ENCODE peak calls at places on chromosome 9, in seven cellular contexts. One of them, this sample, is unnamed.

GRCh38 chr9:104247899-104248460 is 153.9 kb downstream of the SMC2 start:
- DNase-seq in mesothelial cell of epicardium: no peak
- DNase-seq in stimulated activated CD8-positive, alpha-beta memory T cell treated with anti-CD3 and anti-CD28 coated beads, Interleukin-7, amount 100 ng/mL, for 24 hours: no peak
- DNase-seq in GM04504: no peak
- DNase-seq in HTR-8/SVneo: no peak
- DNase-seq in activated CD4-positive, alpha-beta T cell treated with anti-CD3 and anti-CD28 coated beads for 1 hour: no peak
- DNase-seq in transverse colon: no peak
- DNase-seq in this sample: no peak

GRCh38 chr9:136711751-136712689 is at the start of gene DIPK1B:
- DNase-seq in mesothelial cell of epicardium: peak; percentile 69
- DNase-seq in stimulated activated CD8-positive, alpha-beta memory T cell treated with anti-CD3 and anti-CD28 coated beads, Interleukin-7, amount 100 ng/mL, for 24 hours: no peak
- DNase-seq in GM04504: no peak
- DNase-seq in HTR-8/SVneo: no peak
- DNase-seq in activated CD4-positive, alpha-beta T cell treated with anti-CD3 and anti-CD28 coated beads for 1 hour: no peak
- DNase-seq in transverse colon: no peak
- DNase-seq in this sample: peak; percentile 26

GRCh38 chr9:97276310-97276852 is 31.1 kb upstream of the CCDC180 start:
- DNase-seq in mesothelial cell of epicardium: no peak
- DNase-seq in stimulated activated CD8-positive, alpha-beta memory T cell treated with anti-CD3 and anti-CD28 coated beads, Interleukin-7, amount 100 ng/mL, for 24 hours: no peak
- DNase-seq in GM04504: no peak
- DNase-seq in HTR-8/SVneo: no peak
- DNase-seq in activated CD4-positive, alpha-beta T cell treated with anti-CD3 and anti-CD28 coated beads for 1 hour: no peak
- DNase-seq in transverse colon: no peak
- DNase-seq in this sample: no peak

GRCh38 chr9:20044686-20045085 is 255.8 kb upstream of the SLC24A2 start:
- DNase-seq in mesothelial cell of epicardium: no peak
- DNase-seq in stimulated activated CD8-positive, alpha-beta memory T cell treated with anti-CD3 and anti-CD28 coated beads, Interleukin-7, amount 100 ng/mL, for 24 hours: no peak
- DNase-seq in GM04504: no peak
- DNase-seq in HTR-8/SVneo: no peak
- DNase-seq in activated CD4-positive, alpha-beta T cell treated with anti-CD3 and anti-CD28 coated beads for 1 hour: no peak
- DNase-seq in transverse colon: no peak
- DNase-seq in this sample: no peak

GRCh38 chr9:124708070-124708469 is 63.0 kb downstream of the NR6A1 start:
- DNase-seq in mesothelial cell of epicardium: no peak
- DNase-seq in stimulated activated CD8-positive, alpha-beta memory T cell treated with anti-CD3 and anti-CD28 coated beads, Interleukin-7, amount 100 ng/mL, for 24 hours: no peak
- DNase-seq in GM04504: no peak
- DNase-seq in HTR-8/SVneo: no peak
- DNase-seq in activated CD4-positive, alpha-beta T cell treated with anti-CD3 and anti-CD28 coated beads for 1 hour: no peak
- DNase-seq in transverse colon: peak; percentile 65
- DNase-seq in this sample: no peak

GRCh38 chr9:64061013-64061627 is 1223.9 kb downstream of the FOXD4L5 start:
- DNase-seq in mesothelial cell of epicardium: no peak
- DNase-seq in stimulated activated CD8-positive, alpha-beta memory T cell treated with anti-CD3 and anti-CD28 coated beads, Interleukin-7, amount 100 ng/mL, for 24 hours: no peak
- DNase-seq in GM04504: no peak
- DNase-seq in HTR-8/SVneo: no peak
- DNase-seq in activated CD4-positive, alpha-beta T cell treated with anti-CD3 and anti-CD28 coated beads for 1 hour: no peak
- DNase-seq in transverse colon: no peak
- DNase-seq in this sample: no peak

GRCh38 chr9:137453643-137454081 is 5.5 kb downstream of the NSMF start:
- DNase-seq in mesothelial cell of epicardium: peak; percentile 79
- DNase-seq in stimulated activated CD8-positive, alpha-beta memory T cell treated with anti-CD3 and anti-CD28 coated beads, Interleukin-7, amount 100 ng/mL, for 24 hours: no peak
- DNase-seq in GM04504: no peak
- DNase-seq in HTR-8/SVneo: peak; percentile 29
- DNase-seq in activated CD4-positive, alpha-beta T cell treated with anti-CD3 and anti-CD28 coated beads for 1 hour: peak; percentile 58
- DNase-seq in transverse colon: peak; percentile 85
- DNase-seq in this sample: peak; percentile 56

GRCh38 chr9:8338742-8339425 is 539.3 kb upstream of the DMAC1 start:
- DNase-seq in mesothelial cell of epicardium: no peak
- DNase-seq in stimulated activated CD8-positive, alpha-beta memory T cell treated with anti-CD3 and anti-CD28 coated beads, Interleukin-7, amount 100 ng/mL, for 24 hours: no peak
- DNase-seq in GM04504: no peak
- DNase-seq in HTR-8/SVneo: no peak
- DNase-seq in activated CD4-positive, alpha-beta T cell treated with anti-CD3 and anti-CD28 coated beads for 1 hour: no peak
- DNase-seq in transverse colon: no peak
- DNase-seq in this sample: no peak

GRCh38 chr9:71767421-71768321 is 642 bp downstream of the CEMIP2 start:
- DNase-seq in mesothelial cell of epicardium: peak; percentile 48
- DNase-seq in stimulated activated CD8-positive, alpha-beta memory T cell treated with anti-CD3 and anti-CD28 coated beads, Interleukin-7, amount 100 ng/mL, for 24 hours: no peak
- DNase-seq in GM04504: no peak
- DNase-seq in HTR-8/SVneo: no peak
- DNase-seq in activated CD4-positive, alpha-beta T cell treated with anti-CD3 and anti-CD28 coated beads for 1 hour: no peak
- DNase-seq in transverse colon: peak; percentile 47
- DNase-seq in this sample: peak; percentile 66

GRCh38 chr9:16329699-16330113 is 540.8 kb downstream of the BNC2 start:
- DNase-seq in mesothelial cell of epicardium: no peak
- DNase-seq in stimulated activated CD8-positive, alpha-beta memory T cell treated with anti-CD3 and anti-CD28 coated beads, Interleukin-7, amount 100 ng/mL, for 24 hours: no peak
- DNase-seq in GM04504: no peak
- DNase-seq in HTR-8/SVneo: no peak
- DNase-seq in activated CD4-positive, alpha-beta T cell treated with anti-CD3 and anti-CD28 coated beads for 1 hour: no peak
- DNase-seq in transverse colon: peak; percentile 16
- DNase-seq in this sample: peak; percentile 88

GRCh38 chr9:126157409-126157808 is 169.2 kb upstream of the MVB12B start:
- DNase-seq in mesothelial cell of epicardium: no peak
- DNase-seq in stimulated activated CD8-positive, alpha-beta memory T cell treated with anti-CD3 and anti-CD28 coated beads, Interleukin-7, amount 100 ng/mL, for 24 hours: no peak
- DNase-seq in GM04504: no peak
- DNase-seq in HTR-8/SVneo: no peak
- DNase-seq in activated CD4-positive, alpha-beta T cell treated with anti-CD3 and anti-CD28 coated beads for 1 hour: no peak
- DNase-seq in transverse colon: no peak
- DNase-seq in this sample: peak; percentile 37

GRCh38 chr9:110133608-110134214 is 74.2 kb downstream of the C9orf152 start:
- DNase-seq in mesothelial cell of epicardium: no peak
- DNase-seq in stimulated activated CD8-positive, alpha-beta memory T cell treated with anti-CD3 and anti-CD28 coated beads, Interleukin-7, amount 100 ng/mL, for 24 hours: no peak
- DNase-seq in GM04504: no peak
- DNase-seq in HTR-8/SVneo: no peak
- DNase-seq in activated CD4-positive, alpha-beta T cell treated with anti-CD3 and anti-CD28 coated beads for 1 hour: no peak
- DNase-seq in transverse colon: no peak
- DNase-seq in this sample: no peak

GRCh38 chr9:83062653-83063527 is at the start of gene RASEF:
- DNase-seq in mesothelial cell of epicardium: peak; percentile 70
- DNase-seq in stimulated activated CD8-positive, alpha-beta memory T cell treated with anti-CD3 and anti-CD28 coated beads, Interleukin-7, amount 100 ng/mL, for 24 hours: no peak
- DNase-seq in GM04504: no peak
- DNase-seq in HTR-8/SVneo: peak; percentile 39
- DNase-seq in activated CD4-positive, alpha-beta T cell treated with anti-CD3 and anti-CD28 coated beads for 1 hour: no peak
- DNase-seq in transverse colon: peak; percentile 85
- DNase-seq in this sample: peak; percentile 71

GRCh38 chr9:72675586-72675985 is 154.2 kb downstream of the TMC1 start:
- DNase-seq in mesothelial cell of epicardium: no peak
- DNase-seq in stimulated activated CD8-positive, alpha-beta memory T cell treated with anti-CD3 and anti-CD28 coated beads, Interleukin-7, amount 100 ng/mL, for 24 hours: no peak
- DNase-seq in GM04504: peak; percentile 23
- DNase-seq in HTR-8/SVneo: no peak
- DNase-seq in activated CD4-positive, alpha-beta T cell treated with anti-CD3 and anti-CD28 coated beads for 1 hour: no peak
- DNase-seq in transverse colon: no peak
- DNase-seq in this sample: no peak

GRCh38 chr9:35748858-35749514 is at the start of the genes GBA2 and RGP1:
- DNase-seq in mesothelial cell of epicardium: peak; percentile 76
- DNase-seq in stimulated activated CD8-positive, alpha-beta memory T cell treated with anti-CD3 and anti-CD28 coated beads, Interleukin-7, amount 100 ng/mL, for 24 hours: no peak
- DNase-seq in GM04504: no peak
- DNase-seq in HTR-8/SVneo: peak; percentile 55
- DNase-seq in activated CD4-positive, alpha-beta T cell treated with anti-CD3 and anti-CD28 coated beads for 1 hour: peak; percentile 40
- DNase-seq in transverse colon: peak; percentile 91
- DNase-seq in this sample: peak; percentile 74

GRCh38 chr9:73775757-73776156 is 624.1 kb downstream of the ANXA1 start:
- DNase-seq in mesothelial cell of epicardium: no peak
- DNase-seq in stimulated activated CD8-positive, alpha-beta memory T cell treated with anti-CD3 and anti-CD28 coated beads, Interleukin-7, amount 100 ng/mL, for 24 hours: no peak
- DNase-seq in GM04504: no peak
- DNase-seq in HTR-8/SVneo: no peak
- DNase-seq in activated CD4-positive, alpha-beta T cell treated with anti-CD3 and anti-CD28 coated beads for 1 hour: no peak
- DNase-seq in transverse colon: no peak
- DNase-seq in this sample: no peak

GRCh38 chr9:91207889-91208651 is 153.6 kb downstream of the AUH start:
- DNase-seq in mesothelial cell of epicardium: no peak
- DNase-seq in stimulated activated CD8-positive, alpha-beta memory T cell treated with anti-CD3 and anti-CD28 coated beads, Interleukin-7, amount 100 ng/mL, for 24 hours: no peak
- DNase-seq in GM04504: no peak
- DNase-seq in HTR-8/SVneo: no peak
- DNase-seq in activated CD4-positive, alpha-beta T cell treated with anti-CD3 and anti-CD28 coated beads for 1 hour: no peak
- DNase-seq in transverse colon: no peak
- DNase-seq in this sample: no peak

GRCh38 chr9:85741112-85741874 is 461 bp downstream of the AGTPBP1 start:
- DNase-seq in mesothelial cell of epicardium: peak; percentile 55
- DNase-seq in stimulated activated CD8-positive, alpha-beta memory T cell treated with anti-CD3 and anti-CD28 coated beads, Interleukin-7, amount 100 ng/mL, for 24 hours: peak; percentile 35
- DNase-seq in GM04504: peak; percentile 2
- DNase-seq in HTR-8/SVneo: no peak
- DNase-seq in activated CD4-positive, alpha-beta T cell treated with anti-CD3 and anti-CD28 coated beads for 1 hour: peak; percentile 37
- DNase-seq in transverse colon: peak; percentile 48
- DNase-seq in this sample: no peak

GRCh38 chr9:76374702-76375543 is 19.3 kb downstream of the RFK start:
- DNase-seq in mesothelial cell of epicardium: no peak
- DNase-seq in stimulated activated CD8-positive, alpha-beta memory T cell treated with anti-CD3 and anti-CD28 coated beads, Interleukin-7, amount 100 ng/mL, for 24 hours: no peak
- DNase-seq in GM04504: peak; percentile 87
- DNase-seq in HTR-8/SVneo: peak; percentile 86
- DNase-seq in activated CD4-positive, alpha-beta T cell treated with anti-CD3 and anti-CD28 coated beads for 1 hour: no peak
- DNase-seq in transverse colon: peak; percentile 92
- DNase-seq in this sample: peak; percentile 74

GRCh38 chr9:136693135-136693489 is 5.9 kb upstream of the AGPAT2 start:
- DNase-seq in mesothelial cell of epicardium: no peak
- DNase-seq in stimulated activated CD8-positive, alpha-beta memory T cell treated with anti-CD3 and anti-CD28 coated beads, Interleukin-7, amount 100 ng/mL, for 24 hours: no peak
- DNase-seq in GM04504: no peak
- DNase-seq in HTR-8/SVneo: no peak
- DNase-seq in activated CD4-positive, alpha-beta T cell treated with anti-CD3 and anti-CD28 coated beads for 1 hour: no peak
- DNase-seq in transverse colon: no peak
- DNase-seq in this sample: no peak

GRCh38 chr9:128339761-128340690 is at the start of gene SLC27A4:
- DNase-seq in mesothelial cell of epicardium: peak; percentile 81
- DNase-seq in stimulated activated CD8-positive, alpha-beta memory T cell treated with anti-CD3 and anti-CD28 coated beads, Interleukin-7, amount 100 ng/mL, for 24 hours: peak; percentile 45
- DNase-seq in GM04504: no peak
- DNase-seq in HTR-8/SVneo: peak; percentile 69
- DNase-seq in activated CD4-positive, alpha-beta T cell treated with anti-CD3 and anti-CD28 coated beads for 1 hour: peak; percentile 76
- DNase-seq in transverse colon: peak; percentile 89
- DNase-seq in this sample: peak; percentile 78

GRCh38 chr9:131663288-131663687 is 76.6 kb downstream of the RAPGEF1 start:
- DNase-seq in mesothelial cell of epicardium: no peak
- DNase-seq in stimulated activated CD8-positive, alpha-beta memory T cell treated with anti-CD3 and anti-CD28 coated beads, Interleukin-7, amount 100 ng/mL, for 24 hours: no peak
- DNase-seq in GM04504: no peak
- DNase-seq in HTR-8/SVneo: no peak
- DNase-seq in activated CD4-positive, alpha-beta T cell treated with anti-CD3 and anti-CD28 coated beads for 1 hour: no peak
- DNase-seq in transverse colon: no peak
- DNase-seq in this sample: no peak

GRCh38 chr9:127142931-127143464 is 20.6 kb upstream of the ANGPTL2 start:
- DNase-seq in mesothelial cell of epicardium: no peak
- DNase-seq in stimulated activated CD8-positive, alpha-beta memory T cell treated with anti-CD3 and anti-CD28 coated beads, Interleukin-7, amount 100 ng/mL, for 24 hours: no peak
- DNase-seq in GM04504: no peak
- DNase-seq in HTR-8/SVneo: no peak
- DNase-seq in activated CD4-positive, alpha-beta T cell treated with anti-CD3 and anti-CD28 coated beads for 1 hour: no peak
- DNase-seq in transverse colon: no peak
- DNase-seq in this sample: no peak

GRCh38 chr9:121107881-121108280 is 33.1 kb downstream of the CNTRL start:
- DNase-seq in mesothelial cell of epicardium: no peak
- DNase-seq in stimulated activated CD8-positive, alpha-beta memory T cell treated with anti-CD3 and anti-CD28 coated beads, Interleukin-7, amount 100 ng/mL, for 24 hours: no peak
- DNase-seq in GM04504: no peak
- DNase-seq in HTR-8/SVneo: no peak
- DNase-seq in activated CD4-positive, alpha-beta T cell treated with anti-CD3 and anti-CD28 coated beads for 1 hour: no peak
- DNase-seq in transverse colon: no peak
- DNase-seq in this sample: no peak

GRCh38 chr9:131884222-131884621 is 144.3 kb upstream of the RAPGEF1 start:
- DNase-seq in mesothelial cell of epicardium: no peak
- DNase-seq in stimulated activated CD8-positive, alpha-beta memory T cell treated with anti-CD3 and anti-CD28 coated beads, Interleukin-7, amount 100 ng/mL, for 24 hours: no peak
- DNase-seq in GM04504: no peak
- DNase-seq in HTR-8/SVneo: no peak
- DNase-seq in activated CD4-positive, alpha-beta T cell treated with anti-CD3 and anti-CD28 coated beads for 1 hour: no peak
- DNase-seq in transverse colon: no peak
- DNase-seq in this sample: no peak

GRCh38 chr9:107276966-107277710 is 5.9 kb upstream of the RAD23B start:
- DNase-seq in mesothelial cell of epicardium: no peak
- DNase-seq in stimulated activated CD8-positive, alpha-beta memory T cell treated with anti-CD3 and anti-CD28 coated beads, Interleukin-7, amount 100 ng/mL, for 24 hours: no peak
- DNase-seq in GM04504: no peak
- DNase-seq in HTR-8/SVneo: no peak
- DNase-seq in activated CD4-positive, alpha-beta T cell treated with anti-CD3 and anti-CD28 coated beads for 1 hour: no peak
- DNase-seq in transverse colon: no peak
- DNase-seq in this sample: no peak

GRCh38 chr9:86948153-86948929 is 1.0 kb upstream of the GAS1 start:
- DNase-seq in mesothelial cell of epicardium: peak; percentile 82
- DNase-seq in stimulated activated CD8-positive, alpha-beta memory T cell treated with anti-CD3 and anti-CD28 coated beads, Interleukin-7, amount 100 ng/mL, for 24 hours: peak; percentile 53
- DNase-seq in GM04504: peak; percentile 59
- DNase-seq in HTR-8/SVneo: peak; percentile 55
- DNase-seq in activated CD4-positive, alpha-beta T cell treated with anti-CD3 and anti-CD28 coated beads for 1 hour: peak; percentile 60
- DNase-seq in transverse colon: peak; percentile 75
- DNase-seq in this sample: peak; percentile 91

GRCh38 chr9:89730715-89731114 is 125.9 kb downstream of the GADD45G start:
- DNase-seq in mesothelial cell of epicardium: no peak
- DNase-seq in stimulated activated CD8-positive, alpha-beta memory T cell treated with anti-CD3 and anti-CD28 coated beads, Interleukin-7, amount 100 ng/mL, for 24 hours: no peak
- DNase-seq in GM04504: no peak
- DNase-seq in HTR-8/SVneo: no peak
- DNase-seq in activated CD4-positive, alpha-beta T cell treated with anti-CD3 and anti-CD28 coated beads for 1 hour: no peak
- DNase-seq in transverse colon: no peak
- DNase-seq in this sample: peak; percentile 72

GRCh38 chr9:118962426-118962825 is 406.8 kb downstream of the BRINP1 start:
- DNase-seq in mesothelial cell of epicardium: no peak
- DNase-seq in stimulated activated CD8-positive, alpha-beta memory T cell treated with anti-CD3 and anti-CD28 coated beads, Interleukin-7, amount 100 ng/mL, for 24 hours: no peak
- DNase-seq in GM04504: peak; percentile 10
- DNase-seq in HTR-8/SVneo: no peak
- DNase-seq in activated CD4-positive, alpha-beta T cell treated with anti-CD3 and anti-CD28 coated beads for 1 hour: no peak
- DNase-seq in transverse colon: no peak
- DNase-seq in this sample: no peak

GRCh38 chr9:108536836-108537601 is 318.8 kb downstream of the ACTL7B start:
- DNase-seq in mesothelial cell of epicardium: no peak
- DNase-seq in stimulated activated CD8-positive, alpha-beta memory T cell treated with anti-CD3 and anti-CD28 coated beads, Interleukin-7, amount 100 ng/mL, for 24 hours: no peak
- DNase-seq in GM04504: peak; percentile 38
- DNase-seq in HTR-8/SVneo: no peak
- DNase-seq in activated CD4-positive, alpha-beta T cell treated with anti-CD3 and anti-CD28 coated beads for 1 hour: no peak
- DNase-seq in transverse colon: no peak
- DNase-seq in this sample: no peak

This sample was measured in SJCRH30.